ENCODE peak calls at places on chromosomes 12 and 14, in six cellular contexts. D is RWPE1, S is AG04450, B is A549, K is tibial artery, Y is IMR-90. O is an unnamed sample.

GRCh38 chr14:54776361-54777001 is 126.1 kb downstream of the GCH1 start:
- DNase-seq in D (no peak), S (peak; percentile 15), B (no peak), K (peak; percentile 77), Y (peak; percentile 79), O (no peak)

GRCh38 chr14:93105362-93105761 is 10.4 kb downstream of the ITPK1 start:
- DNase-seq in D (no peak), S (no peak), B (no peak), K (no peak), Y (peak; percentile 75), O (no peak)

GRCh38 chr12:122990961-122991622 is 10.6 kb downstream of the ARL6IP4 start:
- DNase-seq in D (no peak), S (no peak), B (no peak), K (no peak), Y (no peak), O (no peak)

GRCh38 chr12:2963154-2963759 is 4.1 kb downstream of the TEAD4 start:
- DNase-seq in D (no peak), S (no peak), B (no peak), K (no peak), Y (no peak), O (no peak)

GRCh38 chr12:13390381-13390856 is 193.9 kb downstream of the EMP1 start:
- DNase-seq in D (peak; percentile 83), S (no peak), B (peak; percentile 76), K (peak; percentile 94), Y (peak; percentile 1), O (peak; percentile 54)

GRCh38 chr12:117101953-117102833 is 3.0 kb upstream of the TESC start:
- DNase-seq in D (no peak), S (no peak), B (no peak), K (no peak), Y (no peak), O (no peak)

GRCh38 chr12:113232787-113233585 is 11.7 kb downstream of the TPCN1 start:
- DNase-seq in D (no peak), S (no peak), B (no peak), K (peak; percentile 91), Y (no peak), O (peak; percentile 22)

GRCh38 chr14:81927069-81927468 is 393.4 kb upstream of the SEL1L start:
- DNase-seq in D (no peak), S (no peak), B (no peak), K (no peak), Y (no peak), O (no peak)

GRCh38 chr12:2336409-2336829 is 283.6 kb downstream of the CACNA1C start:
- DNase-seq in D (peak; percentile 88), S (peak; percentile 85), B (no peak), K (peak; percentile 79), Y (peak; percentile 97), O (no peak)

GRCh38 chr14:102776761-102777710 is at the start of gene TRAF3:
- DNase-seq in D (peak; percentile 75), S (no peak), B (peak; percentile 81), K (peak; percentile 74), Y (peak; percentile 77), O (no peak)

GRCh38 chr12:131865196-131865875 is 29.1 kb upstream of the ULK1 start:
- DNase-seq in D (peak; percentile 84), S (no peak), B (peak; percentile 96), K (no peak), Y (peak; percentile 30), O (no peak)

GRCh38 chr12:111692575-111693210 is 6.8 kb downstream of the ACAD10 start:
- DNase-seq in D (no peak), S (no peak), B (peak; percentile 68), K (no peak), Y (peak; percentile 15), O (no peak)

GRCh38 chr12:110114596-110114995 is 9.6 kb upstream of the IFT81 start:
- DNase-seq in D (no peak), S (no peak), B (no peak), K (peak; percentile 68), Y (no peak), O (no peak)

GRCh38 chr14:49306152-49306751 is 279.9 kb downstream of the RPS29 start:
- DNase-seq in D (peak; percentile 20), S (no peak), B (peak; percentile 5), K (no peak), Y (peak; percentile 7), O (no peak)

GRCh38 chr12:111174283-111175108 is 194.4 kb downstream of the PHETA1 start:
- DNase-seq in D (peak; percentile 30), S (no peak), B (peak; percentile 27), K (no peak), Y (no peak), O (no peak)

GRCh38 chr14:20848955-20849570 is 42.1 kb upstream of the RNASE3 start:
- DNase-seq in D (no peak), S (no peak), B (peak; percentile 26), K (no peak), Y (no peak), O (no peak)

GRCh38 chr14:100585448-100586152 is 1.6 kb downstream of the BEGAIN start:
- DNase-seq in D (no peak), S (no peak), B (no peak), K (peak; percentile 12), Y (no peak), O (no peak)

GRCh38 chr12:116910645-116911449 is at the start of gene FBXW8:
- DNase-seq in D (peak; percentile 69), S (peak; percentile 15), B (peak; percentile 87), K (peak; percentile 77), Y (peak; percentile 66), O (peak; percentile 40)

GRCh38 chr14:101379842-101380241 is 181.5 kb upstream of the DIO3 start:
- DNase-seq in D (no peak), S (no peak), B (no peak), K (no peak), Y (no peak), O (no peak)

GRCh38 chr14:100193417-100194357 is 34.2 kb upstream of the DEGS2 start:
- DNase-seq in D (no peak), S (no peak), B (no peak), K (no peak), Y (no peak), O (no peak)

GRCh38 chr12:54294152-54294913 is 6.5 kb downstream of the NFE2 start:
- DNase-seq in D (peak; percentile 60), S (no peak), B (peak; percentile 83), K (no peak), Y (no peak), O (peak; percentile 48)

GRCh38 chr14:52356025-52356424 is 41.9 kb downstream of the PTGER2 start:
- DNase-seq in D (no peak), S (no peak), B (no peak), K (no peak), Y (peak; percentile 21), O (no peak)

GRCh38 chr14:52355016-52355430 is 40.9 kb downstream of the PTGER2 start:
- DNase-seq in D (peak; percentile 60), S (peak; percentile 85), B (no peak), K (no peak), Y (peak; percentile 95), O (no peak)

GRCh38 chr14:52352546-52352945 is 38.4 kb downstream of the PTGER2 start:
- DNase-seq in D (no peak), S (no peak), B (no peak), K (no peak), Y (peak; percentile 28), O (no peak)

GRCh38 chr14:52355526-52355925 is 41.4 kb downstream of the PTGER2 start:
- DNase-seq in D (no peak), S (no peak), B (no peak), K (no peak), Y (peak; percentile 20), O (no peak)

DNA sequence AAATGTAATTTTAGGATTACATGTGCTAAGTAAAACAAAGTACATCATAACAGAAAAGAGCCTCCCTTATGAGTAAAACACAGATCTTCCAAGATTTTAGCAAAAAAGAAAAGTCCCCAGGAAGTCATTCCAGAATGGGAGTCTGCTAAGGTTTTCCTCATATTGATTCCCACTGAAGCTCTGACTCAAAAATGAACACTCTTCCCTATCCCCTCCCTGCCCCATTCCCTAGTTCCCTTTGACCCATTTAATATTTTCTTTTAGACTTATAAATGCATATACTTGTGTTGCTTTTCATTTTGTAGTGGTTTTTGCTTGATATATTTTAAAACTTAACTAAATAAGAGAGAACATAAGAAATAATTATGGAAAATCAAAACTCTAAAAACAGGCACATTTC is 40.1 kb downstream of the PTGER2 start:
- DNase-seq in D (no peak), S (no peak), B (no peak), K (no peak), Y (no peak), O (no peak)
- TF ChIP-seq CTCF in D (no peak), S (no peak), B (no peak), K (no peak), Y (no peak), O (no peak)

GRCh38 chr14:35404496-35405303 is at the start of gene NFKBIA:
- DNase-seq in D (peak; percentile 85), S (no peak), B (peak; percentile 79), K (peak; percentile 95), Y (peak; percentile 88), O (peak; percentile 72)
- TF ChIP-seq CTCF in D (peak; percentile 57), S (peak; percentile 43), B (peak; percentile 48), K (peak; percentile 24), Y (peak; percentile 57), O (no peak)

GRCh38 chr14:23299186-23299521 is 3.5 kb downstream of the PPP1R3E start:
- DNase-seq in D (no peak), S (no peak), B (no peak), K (no peak), Y (no peak), O (no peak)

GRCh38 chr14:23301288-23301968 is 1.2 kb downstream of the PPP1R3E start:
- DNase-seq in D (peak; percentile 99), S (peak; percentile 92), B (peak; percentile 96), K (peak; percentile 99), Y (peak; percentile 98), O (peak; percentile 78)

GRCh38 chr14:23299558-23299957 is 3.1 kb downstream of the PPP1R3E start:
- DNase-seq in D (no peak), S (no peak), B (peak; percentile 35), K (no peak), Y (peak; percentile 70), O (no peak)

GRCh38 chr14:23300687-23301223 is 1.9 kb downstream of the PPP1R3E start:
- DNase-seq in D (no peak), S (no peak), B (no peak), K (peak; percentile 80), Y (peak; percentile 13), O (no peak)

GRCh38 chr14:23299986-23300686 is 2.5 kb downstream of the PPP1R3E start:
- DNase-seq in D (no peak), S (no peak), B (no peak), K (no peak), Y (no peak), O (no peak)
- TF ChIP-seq CTCF in D (no peak), S (no peak), B (no peak), K (no peak), Y (no peak), O (no peak)

DNA sequence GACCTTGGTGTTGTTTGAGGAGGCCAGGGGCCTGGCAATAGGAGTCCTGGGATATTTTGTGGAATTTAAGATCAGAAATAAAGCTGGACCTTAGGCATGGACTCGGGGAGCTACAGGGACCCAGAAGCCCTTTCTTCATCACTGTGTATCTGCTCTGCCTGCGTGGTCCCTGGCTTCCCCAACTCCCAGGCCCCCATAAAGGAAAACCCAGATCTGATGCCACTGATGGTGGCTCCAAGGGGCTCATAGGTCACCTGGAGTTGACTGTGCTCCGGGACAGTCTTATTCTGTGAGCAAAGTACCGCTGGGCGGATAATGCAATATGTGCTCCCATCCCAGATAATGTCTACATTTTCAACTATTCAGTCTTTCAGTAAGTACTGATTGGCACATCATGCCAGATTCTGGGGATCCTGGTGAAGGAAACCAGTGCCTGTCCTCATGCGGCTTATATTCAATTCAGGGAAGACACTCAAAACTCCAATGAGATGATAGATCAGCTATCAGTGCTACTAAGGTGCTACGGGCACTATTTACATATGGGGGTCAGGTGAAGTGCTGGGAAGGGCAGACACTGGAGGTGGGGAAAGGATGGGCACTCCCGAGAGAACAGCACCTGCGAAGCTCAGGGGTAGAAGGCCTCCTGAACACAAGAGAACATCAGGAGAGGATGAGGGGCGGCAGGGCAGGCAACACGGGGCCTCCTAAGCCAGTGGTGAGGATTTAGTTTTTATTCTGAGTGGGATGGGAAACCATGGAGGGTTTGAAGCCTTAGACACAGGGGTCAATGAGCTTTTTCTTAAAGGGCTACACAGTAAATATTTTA is 5.5 kb upstream of the SELPLG start:
- DNase-seq in D (no peak), S (no peak), B (no peak), K (no peak), Y (no peak), O (no peak)
- TF ChIP-seq CTCF in D (no peak), S (no peak), B (no peak), K (no peak), Y (no peak), O (no peak)